ENCODE peak calls at places on chromosomes 2 and 18, in four cellular contexts. Y is fibroblast of lung, U is OCI-LY7, J is IMR-90. P is an unnamed sample.

GRCh38 chr2:26401739-26402541 is at the start of gene DRC1:
- DNase-seq in U (no peak), Y (peak; percentile 67), J (peak; percentile 67), P (no peak)

GRCh38 chr2:231721641-231722310 is 13.5 kb downstream of the PTMA start:
- DNase-seq in J (no peak), Y (no peak), U (no peak), P (no peak)

GRCh38 chr2:25265802-25266201 is 75.9 kb downstream of the DNMT3A start:
- DNase-seq in J (no peak), Y (no peak), U (no peak), P (no peak)

GRCh38 chr18:8174758-8175157 is 434.5 kb upstream of the RAB12 start:
- DNase-seq in J (no peak), Y (no peak), U (no peak), P (no peak)

GRCh38 chr2:3257166-3257565 is 120.5 kb downstream of the EIPR1 start:
- DNase-seq in U (no peak), Y (no peak), J (peak; percentile 22), P (no peak)

GRCh38 chr2:130776550-130776949 is 21.2 kb downstream of the AMER3 start:
- DNase-seq in Y (no peak), U (no peak), J (no peak), P (no peak)

GRCh38 chr2:31413025-31413424 is 1.5 kb downstream of the XDH start:
- DNase-seq in J (peak; percentile 54), Y (peak; percentile 76), U (no peak), P (no peak)

GRCh38 chr18:63350230-63350629 is 16.8 kb downstream of the KDSR start:
- DNase-seq in J (no peak), Y (no peak), U (no peak), P (no peak)

GRCh38 chr2:207167129-207167923 is 1.6 kb upstream of the KLF7 start:
- DNase-seq in J (peak; percentile 72), U (no peak), Y (peak; percentile 83), P (no peak)

GRCh38 chr2:229445013-229445412 is 173.9 kb upstream of the PID1 start:
- DNase-seq in U (no peak), J (peak; percentile 92), Y (peak; percentile 98), P (no peak)

GRCh38 chr18:61612517-61612916 is 279.3 kb downstream of the CDH20 start:
- DNase-seq in J (no peak), Y (no peak), U (no peak), P (no peak)
- TF ChIP-seq CTCF in J (peak; percentile 24), Y (no peak), U (peak; percentile 19), P (no peak)

GRCh38 chr2:64262068-64262467 is 117.8 kb upstream of the PELI1 start:
- DNase-seq in Y (peak; percentile 23), U (no peak), J (no peak), P (no peak)

GRCh38 chr2:64259301-64259700 is 115.1 kb upstream of the PELI1 start:
- DNase-seq in U (no peak), J (no peak), Y (peak; percentile 25), P (no peak)

GRCh38 chr2:64260093-64260808 is 116.0 kb upstream of the PELI1 start:
- DNase-seq in U (no peak), J (no peak), Y (no peak), P (no peak)

GRCh38 chr2:64262816-64263215 is 118.6 kb upstream of the PELI1 start:
- DNase-seq in U (no peak), Y (no peak), J (no peak), P (no peak)

GRCh38 chr2:64260817-64261216 is 116.6 kb upstream of the PELI1 start:
- DNase-seq in Y (no peak), U (peak; percentile 91), J (no peak), P (peak; percentile 85)
- H3K4me2 ChIP-seq in Y (no peak overlapping the region), U (peak overlapping the region; percentile 68), J (no peak overlapping the region), P (peak overlapping the region; percentile 80)

GRCh38 chr2:8462899-8463648 is 218.8 kb upstream of the ID2 start:
- DNase-seq in Y (no peak), U (no peak), J (no peak), P (no peak)
- H3K4me3 ChIP-seq in Y (no peak overlapping the region), U (no peak overlapping the region), J (no peak overlapping the region), P (no peak overlapping the region)

GRCh38 chr18:11728247-11728646 is 39.2 kb downstream of the GNAL start:
- DNase-seq in U (peak; percentile 41), J (no peak), Y (peak; percentile 36), P (peak; percentile 14)
- TF ChIP-seq CTCF in U (peak; percentile 66), J (no peak), Y (peak; percentile 27), P (peak; percentile 32)

P was measured in MM.1S.